ENCODE peak calls at places on chromosomes 16 and 17, in five cellular contexts. E, V, L, T and G are unnamed samples. For H3K9me2, the result is how much of the 10 kb centered on the place peaks cover.

GRCh38 chr16:10916534-10916933 is 25.7 kb downstream of the DEXI start:
- DNase-seq in E (no peak), V (no peak), L (no peak), T (no peak), G (no peak)

GRCh38 chr16:52569296-52569695 is 22.4 kb upstream of the TOX3 start:
- DNase-seq in E (no peak), V (no peak), L (no peak), T (no peak), G (no peak)

GRCh38 chr16:57826706-57827625 is 24.7 kb upstream of the KIFC3 start:
- DNase-seq in E (no peak), V (peak), L (no peak), T (no peak), G (no peak)

GRCh38 chr16:79599837-79600635 is 501 bp downstream of the MAF start:
- DNase-seq in E (no peak), V (peak), L (no peak), T (peak), G (peak)

GRCh38 chr17:73401911-73402310 is 90.1 kb upstream of the CDC42EP4 start:
- DNase-seq in E (no peak), V (no peak), L (no peak), T (peak), G (peak)

GRCh38 chr16:22699356-22699755 is 114.6 kb upstream of the HS3ST2 start:
- DNase-seq in E (no peak), V (no peak), L (no peak), T (no peak), G (no peak)

GRCh38 chr17:63949576-63950250 is 17.6 kb upstream of the CD79B start:
- DNase-seq in E (no peak), V (no peak), L (no peak), T (no peak), G (no peak)

GRCh38 chr16:64952177-64952576 is 169.7 kb downstream of the CDH11 start:
- DNase-seq in E (no peak), V (no peak), L (no peak), T (no peak), G (no peak)

GRCh38 chr17:80944326-80944725 is 47.3 kb upstream of the CHMP6 start:
- DNase-seq in E (no peak), V (no peak), L (no peak), T (no peak), G (no peak)

GRCh38 chr17:82399030-82399429 is 19.1 kb upstream of the HEXD start:
- DNase-seq in E (no peak), V (no peak), L (no peak), T (peak), G (no peak)

GRCh38 chr17:8744086-8744781 is 402 bp downstream of the CCDC42 start:
- DNase-seq in E (no peak), V (no peak), L (no peak), T (no peak), G (no peak)

GRCh38 chr16:57592591-57593003 is 35.8 kb upstream of the ADGRG1 start:
- DNase-seq in E (no peak), V (no peak), L (no peak), T (no peak), G (no peak)

GRCh38 chr16:86885139-86885538 is 306.8 kb downstream of the FOXL1 start:
- DNase-seq in E (no peak), V (no peak), L (no peak), T (no peak), G (no peak)

GRCh38 chr16:14427371-14427948 is 202.6 kb downstream of the PARN start:
- DNase-seq in E (peak), V (no peak), L (no peak), T (no peak), G (no peak)

GRCh38 chr17:80861360-80861861 is 130.2 kb upstream of the CHMP6 start:
- DNase-seq in E (no peak), V (no peak), L (no peak), T (peak), G (no peak)

GRCh38 chr17:76446449-76447231 is 6.3 kb downstream of the UBE2O start:
- DNase-seq in E (peak), V (no peak), L (peak), T (no peak), G (peak)

GRCh38 chr16:29806096-29806579 is at the start of gene MAZ:
- DNase-seq in E (peak), V (no peak), L (peak), T (peak), G (no peak)

GRCh38 chr17:15342460-15342859 is 1.1 kb upstream of the TEKT3 start:
- DNase-seq in E (no peak), V (peak), L (no peak), T (no peak), G (no peak)

GRCh38 chr16:77780378-77780837 is 8.0 kb upstream of the VAT1L start:
- DNase-seq in E (no peak), V (no peak), L (peak), T (no peak), G (no peak)

GRCh38 chr17:44115585-44116415 is 7.6 kb downstream of the HDAC5 start:
- DNase-seq in E (no peak), V (peak), L (no peak), T (peak), G (peak)

GRCh38 chr17:35003778-35004177 is 23.5 kb downstream of the LIG3 start:
- DNase-seq in E (no peak), V (no peak), L (no peak), T (no peak), G (no peak)

GRCh38 chr17:82303944-82304808 is 13.2 kb downstream of the CD7 start:
- DNase-seq in E (no peak), V (no peak), L (no peak), T (peak), G (no peak)

GRCh38 chr16:3266873-3267537 is 10.6 kb upstream of the MEFV start:
- DNase-seq in E (no peak), V (peak), L (peak), T (peak), G (peak)

GRCh38 chr17:83177611-83178532 is 98.5 kb downstream of the METRNL start:
- DNase-seq in E (no peak), V (no peak), L (no peak), T (peak), G (no peak)

GRCh38 chr17:44400226-44400847 is 10.9 kb upstream of the ITGA2B start:
- DNase-seq in E (no peak), V (peak), L (peak), T (no peak), G (peak)

GRCh38 chr17:48048321-48049140 is at the start of gene NFE2L1:
- DNase-seq in E (peak), V (peak), L (peak), T (peak), G (peak)

GRCh38 chr17:45132569-45133463 is 501 bp upstream of the PLCD3 start:
- DNase-seq in E (peak), V (peak), L (peak), T (peak), G (peak)

GRCh38 chr17:29010586-29010985 is 4.8 kb upstream of the SEZ6 start:
- DNase-seq in E (no peak), V (no peak), L (no peak), T (no peak), G (no peak)

GRCh38 chr17:74116087-74116717 is 87.3 kb upstream of the RPL38 start:
- DNase-seq in E (no peak), V (no peak), L (no peak), T (no peak), G (no peak)

GRCh38 chr16:1450841-1451240 is 6.5 kb upstream of the CCDC154 start:
- DNase-seq in E (no peak), V (no peak), L (no peak), T (no peak), G (no peak)

GRCh38 chr17:42358434-42358833 is 29.8 kb downstream of the STAT3 start:
- DNase-seq in E (no peak), V (no peak), L (no peak), T (no peak), G (no peak)

GRCh38 chr16:54351171-54351570 is 64.6 kb upstream of the IRX3 start:
- DNase-seq in E (no peak), V (no peak), L (no peak), T (no peak), G (no peak)

GRCh38 chr17:83183951-83184506 is 104.6 kb downstream of the METRNL start:
- DNase-seq in E (no peak), V (no peak), L (no peak), T (no peak), G (no peak)

DNA sequence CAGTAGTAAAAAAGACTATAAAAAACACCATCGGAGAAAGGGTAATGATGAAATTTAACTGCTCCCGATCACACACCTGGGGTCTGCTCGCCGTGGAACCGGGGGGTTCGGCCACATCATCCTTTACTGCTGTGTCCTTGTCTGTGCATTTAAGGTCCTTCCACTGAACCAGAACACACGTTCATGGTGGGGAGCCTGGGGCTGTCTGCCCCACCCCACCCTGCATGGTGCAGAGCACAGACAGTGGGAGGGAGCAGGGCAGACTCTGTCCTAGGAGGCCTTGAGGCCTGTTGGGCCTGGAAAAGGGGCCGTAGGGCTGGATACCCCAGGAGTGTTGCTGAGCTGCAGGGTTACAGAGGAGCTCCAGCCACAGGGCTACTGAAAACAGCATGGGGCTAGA is 73.0 kb upstream of the LHX1 start:
- DNase-seq in E (no peak), V (no peak), L (no peak), T (peak), G (no peak)
- H3K9me2 ChIP-seq in E (under half), V (under half), L (under half), T (under half), G (under half)

GRCh38 chr17:53822764-53823163 is at the start of gene KIF2B:
- DNase-seq in E (no peak), V (no peak), L (no peak), T (no peak), G (no peak)
- H3K9me2 ChIP-seq in E (under half), V (under half), L (under half), T (under half), G (under half)

GRCh38 chr17:31226373-31226772 is 70.7 kb downstream of the OMG start:
- DNase-seq in E (no peak), V (no peak), L (no peak), T (no peak), G (no peak)

GRCh38 chr17:31235110-31235509 is 61.9 kb downstream of the OMG start:
- DNase-seq in E (no peak), V (no peak), L (no peak), T (no peak), G (no peak)

GRCh38 chr17:31226950-31227349 is 70.1 kb downstream of the OMG start:
- DNase-seq in E (no peak), V (no peak), L (no peak), T (no peak), G (no peak)

DNA sequence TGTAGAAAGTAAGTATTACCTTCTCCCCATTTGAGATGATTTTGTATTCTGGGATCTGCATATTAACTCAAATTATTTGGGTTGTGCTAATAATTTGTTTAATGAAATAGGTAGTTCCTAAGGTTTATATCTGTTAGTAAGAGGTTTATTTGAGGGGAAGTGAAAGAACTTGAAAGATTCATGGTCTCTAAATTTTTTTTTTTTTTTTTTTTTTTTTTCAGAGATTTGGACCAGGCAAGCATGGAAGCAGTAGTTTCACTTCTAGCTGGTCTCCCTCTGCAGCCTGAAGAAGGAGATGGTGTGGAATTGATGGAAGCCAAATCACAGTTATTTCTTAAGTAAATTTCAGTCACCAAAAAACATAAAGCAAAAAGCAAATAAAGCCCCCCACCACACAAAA is 65.2 kb downstream of the OMG start:
- DNase-seq in E (no peak), V (peak), L (no peak), T (no peak), G (no peak)
- H3K9me2 ChIP-seq in E (under half), V (under half), L (under half), T (under half), G (under half)

DNA sequence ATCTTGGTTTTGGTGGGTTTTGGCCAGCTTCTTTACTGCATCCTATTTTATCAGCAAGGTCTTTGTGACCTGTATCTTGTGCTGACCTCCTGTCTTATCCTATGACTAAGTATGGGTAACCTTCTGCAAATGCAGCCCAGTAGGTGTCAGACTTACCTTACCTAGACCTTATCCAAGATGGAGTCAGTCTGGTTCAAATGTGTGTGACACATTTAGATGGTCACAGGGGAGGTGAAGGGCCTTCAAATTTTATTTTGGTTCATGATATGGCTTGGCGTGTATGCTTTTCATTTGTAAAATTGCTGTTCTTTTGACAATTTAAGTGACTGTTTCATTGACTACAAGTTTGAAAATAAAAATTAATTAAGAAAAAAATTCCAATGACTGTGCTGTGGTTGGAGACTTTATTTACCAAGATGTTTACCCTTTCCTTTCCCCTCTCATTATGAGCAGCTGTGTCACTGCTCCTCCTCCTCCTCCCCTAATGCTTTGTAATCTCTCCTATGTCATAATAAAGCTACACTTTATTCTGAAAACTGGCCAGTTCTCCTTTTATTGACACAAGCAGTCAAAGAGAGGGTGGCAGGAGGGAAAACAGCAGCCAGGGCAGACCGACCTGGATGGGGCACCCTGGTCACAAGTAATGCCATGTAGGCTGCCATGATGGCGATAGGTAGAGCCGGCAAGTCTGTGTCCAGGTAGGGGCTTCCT is 49.4 kb downstream of the TNFRSF13B start:
- DNase-seq in E (no peak), V (peak), L (no peak), T (no peak), G (no peak)
- H3K9me2 ChIP-seq in E (under half), V (under half), L (under half), T (under half), G (under half)